ENCODE peak calls at places on chromosomes 3 and 15, in four cellular contexts. E is CD8-positive, alpha-beta memory T cell; T is sigmoid colon; S is cardiac septum. L is an unnamed sample.

GRCh38 chr15:40762919-40763800 is 708 bp upstream of the GCHFR start:
- DNase-seq in T (peak), E (no peak), S (no peak), L (peak)

GRCh38 chr3:52339612-52340011 is 23.5 kb downstream of the DNAH1 start:
- DNase-seq in S (no peak), E (peak), T (no peak), L (peak)

GRCh38 chr3:195110647-195111321 is 160.2 kb downstream of the XXYLT1 start:
- DNase-seq in S (peak), T (peak), E (no peak), L (no peak)

GRCh38 chr3:46469680-46470357 is 5.1 kb upstream of the LTF start:
- DNase-seq in S (no peak), T (no peak), E (no peak), L (no peak)

GRCh38 chr15:61155741-61156700 is 73.1 kb downstream of the RORA start:
- DNase-seq in T (peak), S (peak), E (no peak), L (no peak)

GRCh38 chr15:78360426-78360825 is 20.3 kb downstream of the CRABP1 start:
- DNase-seq in T (peak), E (no peak), S (no peak), L (no peak)

GRCh38 chr3:4945318-4945717 is 33.9 kb upstream of the BHLHE40 start:
- DNase-seq in S (no peak), T (no peak), E (no peak), L (no peak)

GRCh38 chr3:30221622-30222021 is 384.8 kb upstream of the TGFBR2 start:
- DNase-seq in S (no peak), E (no peak), T (no peak), L (no peak)

GRCh38 chr3:16828815-16829214 is 55.9 kb upstream of the PLCL2 start:
- DNase-seq in T (no peak), S (no peak), E (peak), L (no peak)

GRCh38 chr3:126136428-126137220 is 43.8 kb downstream of the ALDH1L1 start:
- DNase-seq in S (peak), E (no peak), T (peak), L (no peak)

GRCh38 chr3:133167340-133168024 is 129.3 kb downstream of the TMEM108 start:
- DNase-seq in S (no peak), T (no peak), E (no peak), L (no peak)

GRCh38 chr3:49841126-49841525 is 15.2 kb downstream of the TRAIP start:
- DNase-seq in E (no peak), S (no peak), T (no peak), L (peak)

GRCh38 chr3:127784283-127784682 is 38.0 kb downstream of the MGLL start:
- DNase-seq in T (peak), S (no peak), E (no peak), L (no peak)

GRCh38 chr3:97835761-97836160 is 13.9 kb downstream of the CRYBG3 start:
- DNase-seq in T (no peak), E (no peak), S (no peak), L (no peak)